ENCODE peak calls at places on chromosomes 13 and 19, in six cellular contexts. One of them, this sample, is unnamed.

GRCh38 chr13:35164324-35164932 is 222.4 kb downstream of the NBEA start:
- DNase-seq in lung: no peak
- DNase-seq in activated CD4-positive, alpha-beta memory T cell treated with anti-CD3 and anti-CD28 coated beads, Interleukin-2, amount 10 ng/mL, durations not matched to agents 7 days and 5 days: no peak
- DNase-seq in anterior cingulate cortex: no peak
- DNase-seq in effector CD4-positive, alpha-beta T cell: no peak
- DNase-seq in midbrain: peak
- DNase-seq in this sample: no peak

GRCh38 chr19:16338470-16339360 is 14.1 kb downstream of the KLF2 start:
- DNase-seq in effector CD4-positive, alpha-beta T cell: peak
- DNase-seq in lung: no peak
- DNase-seq in midbrain: no peak
- DNase-seq in activated CD4-positive, alpha-beta memory T cell treated with anti-CD3 and anti-CD28 coated beads, Interleukin-2, amount 10 ng/mL, durations not matched to agents 7 days and 5 days: peak
- DNase-seq in anterior cingulate cortex: no peak
- DNase-seq in this sample: no peak

GRCh38 chr13:20525144-20525600 is 485 bp downstream of the CRYL1 start:
- DNase-seq in activated CD4-positive, alpha-beta memory T cell treated with anti-CD3 and anti-CD28 coated beads, Interleukin-2, amount 10 ng/mL, durations not matched to agents 7 days and 5 days: peak
- DNase-seq in anterior cingulate cortex: no peak
- DNase-seq in effector CD4-positive, alpha-beta T cell: peak
- DNase-seq in midbrain: peak
- DNase-seq in lung: peak
- DNase-seq in this sample: peak

GRCh38 chr13:27446986-27447583 is 3.3 kb downstream of the MTIF3 start:
- DNase-seq in anterior cingulate cortex: no peak
- DNase-seq in midbrain: no peak
- DNase-seq in activated CD4-positive, alpha-beta memory T cell treated with anti-CD3 and anti-CD28 coated beads, Interleukin-2, amount 10 ng/mL, durations not matched to agents 7 days and 5 days: peak
- DNase-seq in lung: no peak
- DNase-seq in effector CD4-positive, alpha-beta T cell: no peak
- DNase-seq in this sample: no peak

GRCh38 chr19:2039959-2040646 is 10.9 kb downstream of the MKNK2 start:
- DNase-seq in lung: no peak
- DNase-seq in effector CD4-positive, alpha-beta T cell: no peak
- DNase-seq in anterior cingulate cortex: no peak
- DNase-seq in midbrain: no peak
- DNase-seq in activated CD4-positive, alpha-beta memory T cell treated with anti-CD3 and anti-CD28 coated beads, Interleukin-2, amount 10 ng/mL, durations not matched to agents 7 days and 5 days: no peak
- DNase-seq in this sample: no peak

GRCh38 chr19:29681422-29682235 is 16.4 kb downstream of the PLEKHF1 start:
- DNase-seq in lung: no peak
- DNase-seq in activated CD4-positive, alpha-beta memory T cell treated with anti-CD3 and anti-CD28 coated beads, Interleukin-2, amount 10 ng/mL, durations not matched to agents 7 days and 5 days: no peak
- DNase-seq in midbrain: no peak
- DNase-seq in effector CD4-positive, alpha-beta T cell: no peak
- DNase-seq in anterior cingulate cortex: no peak
- DNase-seq in this sample: peak

GRCh38 chr19:43639507-43640423 is at the start of gene CADM4:
- DNase-seq in lung: no peak
- DNase-seq in anterior cingulate cortex: no peak
- DNase-seq in midbrain: peak
- DNase-seq in activated CD4-positive, alpha-beta memory T cell treated with anti-CD3 and anti-CD28 coated beads, Interleukin-2, amount 10 ng/mL, durations not matched to agents 7 days and 5 days: peak
- DNase-seq in effector CD4-positive, alpha-beta T cell: peak
- DNase-seq in this sample: no peak

GRCh38 chr13:99892189-99892588 is 79.4 kb downstream of the ZIC5 start:
- DNase-seq in activated CD4-positive, alpha-beta memory T cell treated with anti-CD3 and anti-CD28 coated beads, Interleukin-2, amount 10 ng/mL, durations not matched to agents 7 days and 5 days: no peak
- DNase-seq in effector CD4-positive, alpha-beta T cell: no peak
- DNase-seq in lung: no peak
- DNase-seq in anterior cingulate cortex: no peak
- DNase-seq in midbrain: peak
- DNase-seq in this sample: no peak

GRCh38 chr19:58395979-58396627 is 647 bp downstream of the RNF225 start:
- DNase-seq in effector CD4-positive, alpha-beta T cell: no peak
- DNase-seq in activated CD4-positive, alpha-beta memory T cell treated with anti-CD3 and anti-CD28 coated beads, Interleukin-2, amount 10 ng/mL, durations not matched to agents 7 days and 5 days: no peak
- DNase-seq in anterior cingulate cortex: no peak
- DNase-seq in lung: no peak
- DNase-seq in midbrain: no peak
- DNase-seq in this sample: no peak

GRCh38 chr13:107734891-107735620 is 480.3 kb downstream of the LIG4 start:
- DNase-seq in anterior cingulate cortex: no peak
- DNase-seq in activated CD4-positive, alpha-beta memory T cell treated with anti-CD3 and anti-CD28 coated beads, Interleukin-2, amount 10 ng/mL, durations not matched to agents 7 days and 5 days: no peak
- DNase-seq in lung: no peak
- DNase-seq in midbrain: no peak
- DNase-seq in effector CD4-positive, alpha-beta T cell: no peak
- DNase-seq in this sample: no peak

GRCh38 chr13:42807866-42808265 is 26.5 kb downstream of the FAM216B start:
- DNase-seq in midbrain: no peak
- DNase-seq in effector CD4-positive, alpha-beta T cell: no peak
- DNase-seq in activated CD4-positive, alpha-beta memory T cell treated with anti-CD3 and anti-CD28 coated beads, Interleukin-2, amount 10 ng/mL, durations not matched to agents 7 days and 5 days: no peak
- DNase-seq in anterior cingulate cortex: no peak
- DNase-seq in lung: no peak
- DNase-seq in this sample: no peak

GRCh38 chr13:55517312-55517711 is 1623.4 kb upstream of the PRR20A start:
- DNase-seq in midbrain: no peak
- DNase-seq in lung: no peak
- DNase-seq in activated CD4-positive, alpha-beta memory T cell treated with anti-CD3 and anti-CD28 coated beads, Interleukin-2, amount 10 ng/mL, durations not matched to agents 7 days and 5 days: no peak
- DNase-seq in anterior cingulate cortex: no peak
- DNase-seq in effector CD4-positive, alpha-beta T cell: no peak
- DNase-seq in this sample: no peak

GRCh38 chr13:63902141-63902540 is 2486.5 kb upstream of the PCDH20 start:
- DNase-seq in lung: no peak
- DNase-seq in activated CD4-positive, alpha-beta memory T cell treated with anti-CD3 and anti-CD28 coated beads, Interleukin-2, amount 10 ng/mL, durations not matched to agents 7 days and 5 days: no peak
- DNase-seq in anterior cingulate cortex: no peak
- DNase-seq in effector CD4-positive, alpha-beta T cell: no peak
- DNase-seq in midbrain: no peak
- DNase-seq in this sample: no peak

GRCh38 chr19:10852098-10852800 is 4.0 kb downstream of the C19orf38 start:
- DNase-seq in midbrain: no peak
- DNase-seq in lung: no peak
- DNase-seq in anterior cingulate cortex: no peak
- DNase-seq in effector CD4-positive, alpha-beta T cell: no peak
- DNase-seq in activated CD4-positive, alpha-beta memory T cell treated with anti-CD3 and anti-CD28 coated beads, Interleukin-2, amount 10 ng/mL, durations not matched to agents 7 days and 5 days: no peak
- DNase-seq in this sample: no peak

GRCh38 chr19:12937243-12938053 is 961 bp upstream of the CALR start:
- DNase-seq in anterior cingulate cortex: no peak
- DNase-seq in midbrain: no peak
- DNase-seq in lung: no peak
- DNase-seq in effector CD4-positive, alpha-beta T cell: no peak
- DNase-seq in activated CD4-positive, alpha-beta memory T cell treated with anti-CD3 and anti-CD28 coated beads, Interleukin-2, amount 10 ng/mL, durations not matched to agents 7 days and 5 days: no peak
- DNase-seq in this sample: peak

GRCh38 chr19:34096020-34096915 is 76.0 kb upstream of the LSM14A start:
- DNase-seq in activated CD4-positive, alpha-beta memory T cell treated with anti-CD3 and anti-CD28 coated beads, Interleukin-2, amount 10 ng/mL, durations not matched to agents 7 days and 5 days: no peak
- DNase-seq in lung: no peak
- DNase-seq in midbrain: peak
- DNase-seq in anterior cingulate cortex: no peak
- DNase-seq in effector CD4-positive, alpha-beta T cell: no peak
- DNase-seq in this sample: no peak

GRCh38 chr19:3368441-3368795 is 2.0 kb downstream of the NFIC start:
- DNase-seq in activated CD4-positive, alpha-beta memory T cell treated with anti-CD3 and anti-CD28 coated beads, Interleukin-2, amount 10 ng/mL, durations not matched to agents 7 days and 5 days: no peak
- DNase-seq in midbrain: no peak
- DNase-seq in anterior cingulate cortex: no peak
- DNase-seq in lung: no peak
- DNase-seq in effector CD4-positive, alpha-beta T cell: no peak
- DNase-seq in this sample: no peak

GRCh38 chr19:32018014-32018413 is 327.4 kb upstream of the ZNF507 start:
- DNase-seq in midbrain: no peak
- DNase-seq in activated CD4-positive, alpha-beta memory T cell treated with anti-CD3 and anti-CD28 coated beads, Interleukin-2, amount 10 ng/mL, durations not matched to agents 7 days and 5 days: no peak
- DNase-seq in effector CD4-positive, alpha-beta T cell: no peak
- DNase-seq in lung: no peak
- DNase-seq in anterior cingulate cortex: no peak
- DNase-seq in this sample: no peak